ENCODE peak calls at places on chromosomes 12 and 14, in six cellular contexts. One of them, this sample, is unnamed.

GRCh38 chr12:83802011-83802410 is 1110.6 kb downstream of the SLC6A15 start:
- DNase-seq in body of pancreas: no peak
- DNase-seq in adrenal gland: no peak
- DNase-seq in AG04450: no peak
- DNase-seq in IMR-90: no peak
- DNase-seq in PC-3: no peak
- DNase-seq in this sample: no peak

GRCh38 chr12:12072064-12072760 is 1.5 kb downstream of the BCL2L14 start:
- DNase-seq in body of pancreas: peak; percentile 77
- DNase-seq in adrenal gland: no peak
- DNase-seq in AG04450: no peak
- DNase-seq in IMR-90: no peak
- DNase-seq in PC-3: no peak
- DNase-seq in this sample: no peak

GRCh38 chr14:100092832-100093231 is 27.6 kb downstream of the EVL start:
- DNase-seq in body of pancreas: no peak
- DNase-seq in adrenal gland: no peak
- DNase-seq in AG04450: no peak
- DNase-seq in IMR-90: no peak
- DNase-seq in PC-3: peak; percentile 62
- DNase-seq in this sample: no peak

GRCh38 chr12:25320123-25321006 is 69.6 kb upstream of the KRAS start:
- DNase-seq in body of pancreas: no peak
- DNase-seq in adrenal gland: no peak
- DNase-seq in AG04450: no peak
- DNase-seq in IMR-90: no peak
- DNase-seq in PC-3: no peak
- DNase-seq in this sample: no peak

GRCh38 chr14:51996148-51996746 is 6.9 kb downstream of the RTRAF start:
- DNase-seq in body of pancreas: no peak
- DNase-seq in adrenal gland: no peak
- DNase-seq in AG04450: no peak
- DNase-seq in IMR-90: peak; percentile 68
- DNase-seq in PC-3: peak; percentile 58
- DNase-seq in this sample: no peak

GRCh38 chr12:103279444-103279843 is 216.3 kb downstream of the C12orf42 start:
- DNase-seq in body of pancreas: no peak
- DNase-seq in adrenal gland: no peak
- DNase-seq in AG04450: no peak
- DNase-seq in IMR-90: no peak
- DNase-seq in PC-3: no peak
- DNase-seq in this sample: no peak

GRCh38 chr14:94682061-94682516 is 69.9 kb downstream of the SERPINA3 start:
- DNase-seq in body of pancreas: no peak
- DNase-seq in adrenal gland: no peak
- DNase-seq in AG04450: no peak
- DNase-seq in IMR-90: no peak
- DNase-seq in PC-3: no peak
- DNase-seq in this sample: no peak

GRCh38 chr12:115572440-115572839 is 705.1 kb downstream of the MED13L start:
- DNase-seq in body of pancreas: no peak
- DNase-seq in adrenal gland: no peak
- DNase-seq in AG04450: no peak
- DNase-seq in IMR-90: peak; percentile 12
- DNase-seq in PC-3: no peak
- DNase-seq in this sample: no peak

GRCh38 chr12:48266826-48267225 is 63.7 kb upstream of the OR10AD1 start:
- DNase-seq in body of pancreas: no peak
- DNase-seq in adrenal gland: no peak
- DNase-seq in AG04450: no peak
- DNase-seq in IMR-90: no peak
- DNase-seq in PC-3: no peak
- DNase-seq in this sample: no peak

GRCh38 chr12:24856541-24856940 is 92.4 kb downstream of the BCAT1 start:
- DNase-seq in body of pancreas: no peak
- DNase-seq in adrenal gland: no peak
- DNase-seq in AG04450: no peak
- DNase-seq in IMR-90: no peak
- DNase-seq in PC-3: no peak
- DNase-seq in this sample: no peak

GRCh38 chr14:77148510-77149231 is 7.1 kb upstream of the ZDHHC22 start:
- DNase-seq in body of pancreas: no peak
- DNase-seq in adrenal gland: no peak
- DNase-seq in AG04450: no peak
- DNase-seq in IMR-90: no peak
- DNase-seq in PC-3: no peak
- DNase-seq in this sample: no peak

GRCh38 chr12:124917841-124918621 is 3.6 kb upstream of the UBC start:
- DNase-seq in body of pancreas: no peak
- DNase-seq in adrenal gland: no peak
- DNase-seq in AG04450: no peak
- DNase-seq in IMR-90: peak; percentile 21
- DNase-seq in PC-3: peak; percentile 53
- DNase-seq in this sample: peak; percentile 90

GRCh38 chr14:68190032-68190431 is 370.5 kb downstream of the RAD51B start:
- DNase-seq in body of pancreas: no peak
- DNase-seq in adrenal gland: no peak
- DNase-seq in AG04450: no peak
- DNase-seq in IMR-90: no peak
- DNase-seq in PC-3: no peak
- DNase-seq in this sample: no peak

GRCh38 chr14:68192935-68193334 is 373.4 kb downstream of the RAD51B start:
- DNase-seq in body of pancreas: no peak
- DNase-seq in adrenal gland: no peak
- DNase-seq in AG04450: no peak
- DNase-seq in IMR-90: no peak
- DNase-seq in PC-3: no peak
- DNase-seq in this sample: no peak

GRCh38 chr14:68195126-68195525 is 375.5 kb downstream of the RAD51B start:
- DNase-seq in body of pancreas: no peak
- DNase-seq in adrenal gland: no peak
- DNase-seq in AG04450: no peak
- DNase-seq in IMR-90: no peak
- DNase-seq in PC-3: peak; percentile 38
- DNase-seq in this sample: no peak

GRCh38 chr14:68193970-68194634 is 374.5 kb downstream of the RAD51B start:
- DNase-seq in body of pancreas: peak; percentile 57
- DNase-seq in adrenal gland: no peak
- DNase-seq in AG04450: no peak
- DNase-seq in IMR-90: no peak
- DNase-seq in PC-3: no peak
- DNase-seq in this sample: no peak

DNA sequence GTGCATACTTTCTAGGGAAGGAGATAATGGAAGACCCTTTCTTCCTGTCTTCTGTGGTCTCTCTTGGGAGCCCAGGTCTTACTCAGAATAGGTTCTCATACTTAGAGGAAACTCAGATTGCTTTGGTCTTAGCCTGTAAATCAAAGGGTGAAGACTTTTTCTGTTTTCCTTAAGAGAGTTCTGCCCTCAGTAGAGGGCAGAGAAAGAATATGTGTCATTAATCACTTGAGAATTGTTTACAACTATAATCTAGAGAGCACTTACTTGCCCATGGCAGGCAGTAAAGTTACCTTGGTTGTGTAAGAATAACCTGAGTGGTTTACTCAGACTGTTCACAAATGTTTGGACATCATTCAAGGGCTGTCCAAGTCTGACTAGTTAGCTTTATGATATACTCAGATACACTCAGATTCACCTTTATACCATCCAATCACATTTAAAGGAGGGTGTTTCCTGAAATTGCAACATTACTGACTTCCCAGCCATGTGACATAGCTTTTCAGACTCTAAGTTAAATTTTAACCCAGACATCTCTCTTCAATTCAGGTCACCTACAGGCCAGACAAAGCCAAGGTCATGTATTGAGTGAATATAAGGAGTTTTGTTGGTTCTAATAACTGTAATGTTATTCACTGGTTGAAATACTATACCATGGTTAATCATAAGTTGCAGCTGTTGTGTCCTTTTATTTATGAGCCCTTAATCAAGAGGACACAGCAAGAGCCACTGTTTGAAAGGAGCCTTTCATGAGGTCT is 372.2 kb downstream of the RAD51B start:
- DNase-seq in body of pancreas: peak; percentile 45
- DNase-seq in adrenal gland: no peak
- DNase-seq in AG04450: no peak
- DNase-seq in IMR-90: peak; percentile 37
- DNase-seq in PC-3: peak; percentile 89
- DNase-seq in this sample: peak; percentile 96
- H3K27ac ChIP-seq in body of pancreas: peak overlapping the region; percentile 84
- H3K27ac ChIP-seq in adrenal gland: no peak overlapping the region
- H3K27ac ChIP-seq in AG04450: no peak overlapping the region
- H3K27ac ChIP-seq in IMR-90: no peak overlapping the region
- H3K27ac ChIP-seq in PC-3: peak overlapping the region; percentile 62
- H3K27ac ChIP-seq in this sample: peak overlapping the region; percentile 70

DNA sequence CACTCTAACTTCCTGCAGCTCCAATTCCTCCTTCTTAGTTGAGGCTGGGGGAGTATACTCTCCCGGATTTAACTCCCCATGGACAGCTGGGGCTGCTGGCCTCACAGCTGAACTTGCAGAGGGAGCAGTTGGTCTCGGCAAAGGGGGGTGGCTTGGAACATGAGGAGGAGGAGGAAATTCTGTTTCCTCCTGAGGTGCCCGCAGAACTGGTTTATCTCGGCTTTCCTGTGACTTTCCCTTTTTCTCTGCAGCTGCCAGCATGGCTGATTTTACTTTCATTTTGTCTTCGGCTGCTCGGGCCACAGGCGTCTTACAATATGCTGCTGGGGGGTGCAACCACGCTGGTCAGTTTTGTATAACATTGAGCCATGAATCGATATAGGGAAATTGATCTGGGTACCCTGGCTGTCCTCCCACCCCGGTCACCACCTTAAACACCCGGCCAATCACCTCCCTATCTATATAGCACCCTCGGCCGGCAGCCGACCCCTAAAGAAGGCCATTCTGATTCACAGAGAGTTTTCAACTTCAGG is 1317.6 kb downstream of the TMEM121 start:
- DNase-seq in body of pancreas: peak; percentile 71
- DNase-seq in adrenal gland: no peak
- DNase-seq in AG04450: no peak
- DNase-seq in IMR-90: no peak
- DNase-seq in PC-3: peak; percentile 57
- DNase-seq in this sample: no peak
- H3K27ac ChIP-seq in body of pancreas: peak overlapping the region; percentile 87
- H3K27ac ChIP-seq in adrenal gland: peak overlapping the region; percentile 71
- H3K27ac ChIP-seq in AG04450: no peak overlapping the region
- H3K27ac ChIP-seq in IMR-90: no peak overlapping the region
- H3K27ac ChIP-seq in PC-3: peak overlapping the region; percentile 78
- H3K27ac ChIP-seq in this sample: peak overlapping the region; percentile 66

GRCh38 chr14:39367387-39367751 is 64.9 kb downstream of the FBXO33 start:
- DNase-seq in body of pancreas: no peak
- DNase-seq in adrenal gland: no peak
- DNase-seq in AG04450: no peak
- DNase-seq in IMR-90: no peak
- DNase-seq in PC-3: no peak
- DNase-seq in this sample: no peak
- H3K27ac ChIP-seq in body of pancreas: no peak overlapping the region
- H3K27ac ChIP-seq in adrenal gland: no peak overlapping the region
- H3K27ac ChIP-seq in AG04450: no peak overlapping the region
- H3K27ac ChIP-seq in IMR-90: no peak overlapping the region
- H3K27ac ChIP-seq in PC-3: no peak overlapping the region
- H3K27ac ChIP-seq in this sample: no peak overlapping the region

DNA sequence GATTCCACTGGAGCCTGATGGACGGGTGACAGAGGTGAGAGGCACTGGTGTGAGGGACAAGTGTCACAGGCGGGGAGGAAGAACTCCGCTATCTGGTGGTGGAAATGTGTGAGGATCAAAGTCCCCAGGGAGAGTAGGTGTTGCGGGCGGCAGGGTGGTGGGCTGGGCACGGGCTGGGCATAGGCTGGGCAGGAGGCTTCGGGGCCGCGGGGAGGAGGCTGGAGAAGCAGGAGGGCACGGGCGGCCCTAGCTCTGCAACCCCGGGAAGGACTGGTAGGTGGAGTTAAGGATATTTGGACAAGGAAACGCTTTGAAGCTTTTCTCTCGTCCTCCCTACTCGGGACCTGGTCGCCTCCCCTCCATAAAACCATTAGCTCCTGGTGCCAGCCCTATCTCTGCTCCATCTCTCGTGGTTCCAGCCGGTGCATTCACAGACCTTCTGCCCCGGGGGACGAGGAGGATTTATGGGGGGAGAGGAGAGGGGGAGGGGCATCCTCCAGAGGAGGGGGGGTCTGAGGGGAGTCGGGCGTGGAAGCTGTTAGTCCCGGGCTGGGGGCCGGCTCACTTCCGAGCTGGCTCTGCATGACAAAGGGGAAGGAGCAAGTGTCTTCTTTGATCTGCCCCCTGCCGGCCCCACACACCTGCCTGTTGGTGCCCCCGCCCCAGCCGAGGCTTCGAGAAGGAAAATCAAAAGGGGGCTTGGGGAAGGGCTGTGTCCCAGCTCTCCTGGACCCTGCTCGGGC is 478 bp downstream of the WNT5B start:
- DNase-seq in body of pancreas: peak; percentile 23
- DNase-seq in adrenal gland: no peak
- DNase-seq in AG04450: no peak
- DNase-seq in IMR-90: no peak
- DNase-seq in PC-3: no peak
- DNase-seq in this sample: no peak
- H3K27ac ChIP-seq in body of pancreas: no peak overlapping the region
- H3K27ac ChIP-seq in adrenal gland: no peak overlapping the region
- H3K27ac ChIP-seq in AG04450: no peak overlapping the region
- H3K27ac ChIP-seq in IMR-90: no peak overlapping the region
- H3K27ac ChIP-seq in PC-3: no peak overlapping the region
- H3K27ac ChIP-seq in this sample: no peak overlapping the region

GRCh38 chr12:113208041-113208934 is 13.0 kb upstream of the TPCN1 start:
- DNase-seq in body of pancreas: no peak
- DNase-seq in adrenal gland: peak; percentile 74
- DNase-seq in AG04450: no peak
- DNase-seq in IMR-90: peak; percentile 79
- DNase-seq in PC-3: no peak
- DNase-seq in this sample: no peak
- H3K27ac ChIP-seq in body of pancreas: peak overlapping the region; percentile 44
- H3K27ac ChIP-seq in adrenal gland: peak overlapping the region; percentile 14
- H3K27ac ChIP-seq in AG04450: no peak overlapping the region
- H3K27ac ChIP-seq in IMR-90: no peak overlapping the region
- H3K27ac ChIP-seq in PC-3: no peak overlapping the region
- H3K27ac ChIP-seq in this sample: no peak overlapping the region

GRCh38 chr12:119363037-119363436 is 28.5 kb downstream of the CCDC60 start:
- DNase-seq in body of pancreas: no peak
- DNase-seq in adrenal gland: no peak
- DNase-seq in AG04450: no peak
- DNase-seq in IMR-90: no peak
- DNase-seq in PC-3: no peak
- DNase-seq in this sample: no peak
- H3K27ac ChIP-seq in body of pancreas: no peak overlapping the region
- H3K27ac ChIP-seq in adrenal gland: no peak overlapping the region
- H3K27ac ChIP-seq in AG04450: no peak overlapping the region
- H3K27ac ChIP-seq in IMR-90: no peak overlapping the region
- H3K27ac ChIP-seq in PC-3: no peak overlapping the region
- H3K27ac ChIP-seq in this sample: no peak overlapping the region

GRCh38 chr14:64755661-64756265 is 51.5 kb downstream of the PLEKHG3 start:
- DNase-seq in body of pancreas: no peak
- DNase-seq in adrenal gland: no peak
- DNase-seq in AG04450: no peak
- DNase-seq in IMR-90: peak; percentile 21
- DNase-seq in PC-3: peak; percentile 86
- DNase-seq in this sample: peak; percentile 96
- H3K27ac ChIP-seq in body of pancreas: no peak overlapping the region
- H3K27ac ChIP-seq in adrenal gland: no peak overlapping the region
- H3K27ac ChIP-seq in AG04450: no peak overlapping the region
- H3K27ac ChIP-seq in IMR-90: no peak overlapping the region
- H3K27ac ChIP-seq in PC-3: peak overlapping the region; percentile 87
- H3K27ac ChIP-seq in this sample: peak overlapping the region; percentile 94

This sample was measured in epithelial cell of prostate.